ENCODE peak calls at places on chromosomes 6 and 20, in four cellular contexts. One of them, this sample, is unnamed.

GRCh38 chr6:131937703-131938631 is 13.2 kb downstream of the CCN2 start:
- DNase-seq in fibroblast of the aortic adventitia: peak
- DNase-seq in HFFc6: peak
- DNase-seq in T1000: peak
- DNase-seq in this sample: no peak

GRCh38 chr20:4813076-4813838 is 91.5 kb downstream of the PRND start:
- DNase-seq in fibroblast of the aortic adventitia: no peak
- DNase-seq in HFFc6: no peak
- DNase-seq in T1000: no peak
- DNase-seq in this sample: no peak

GRCh38 chr6:134315189-134315588 is 2.7 kb downstream of the SGK1 start:
- DNase-seq in fibroblast of the aortic adventitia: no peak
- DNase-seq in HFFc6: no peak
- DNase-seq in T1000: no peak
- DNase-seq in this sample: no peak

GRCh38 chr6:105713474-105714118 is 310.7 kb upstream of the PREP start:
- DNase-seq in fibroblast of the aortic adventitia: peak
- DNase-seq in HFFc6: peak
- DNase-seq in T1000: no peak
- DNase-seq in this sample: no peak

GRCh38 chr6:136511397-136511796 is 38.8 kb downstream of the MAP7 start:
- DNase-seq in fibroblast of the aortic adventitia: no peak
- DNase-seq in HFFc6: no peak
- DNase-seq in T1000: no peak
- DNase-seq in this sample: no peak

GRCh38 chr6:100342830-100343229 is 121.9 kb downstream of the SIM1 start:
- DNase-seq in fibroblast of the aortic adventitia: peak
- DNase-seq in HFFc6: peak
- DNase-seq in T1000: no peak
- DNase-seq in this sample: peak

GRCh38 chr6:150857062-150857905 is 8.2 kb upstream of the MTHFD1L start:
- DNase-seq in fibroblast of the aortic adventitia: peak
- DNase-seq in HFFc6: peak
- DNase-seq in T1000: peak
- DNase-seq in this sample: peak

GRCh38 chr6:66226099-66226498 is 519.1 kb upstream of the EYS start:
- DNase-seq in fibroblast of the aortic adventitia: no peak
- DNase-seq in HFFc6: no peak
- DNase-seq in T1000: no peak
- DNase-seq in this sample: no peak

GRCh38 chr6:72825265-72825918 is 203.5 kb downstream of the KCNQ5 start:
- DNase-seq in fibroblast of the aortic adventitia: peak
- DNase-seq in HFFc6: peak
- DNase-seq in T1000: peak
- DNase-seq in this sample: peak

GRCh38 chr6:3939964-3940363 is 90.8 kb downstream of the FAM50B start:
- DNase-seq in fibroblast of the aortic adventitia: peak
- DNase-seq in HFFc6: no peak
- DNase-seq in T1000: no peak
- DNase-seq in this sample: no peak

GRCh38 chr20:54668271-54669053 is 193.1 kb downstream of the DOK5 start:
- DNase-seq in fibroblast of the aortic adventitia: peak
- DNase-seq in HFFc6: no peak
- DNase-seq in T1000: no peak
- DNase-seq in this sample: no peak

GRCh38 chr6:157246048-157246630 is 77.2 kb downstream of the TMEM242 start:
- DNase-seq in fibroblast of the aortic adventitia: peak
- DNase-seq in HFFc6: no peak
- DNase-seq in T1000: no peak
- DNase-seq in this sample: no peak

GRCh38 chr6:63527658-63528514 is 44.4 kb upstream of the LOC128125822 start:
- DNase-seq in fibroblast of the aortic adventitia: peak
- DNase-seq in HFFc6: peak
- DNase-seq in T1000: peak
- DNase-seq in this sample: peak

GRCh38 chr6:41578714-41579610 is 32.8 kb downstream of the FOXP4 start:
- DNase-seq in fibroblast of the aortic adventitia: no peak
- DNase-seq in HFFc6: no peak
- DNase-seq in T1000: no peak
- DNase-seq in this sample: peak

GRCh38 chr6:53679446-53679933 is 13.9 kb upstream of the KLHL31 start:
- DNase-seq in fibroblast of the aortic adventitia: peak
- DNase-seq in HFFc6: peak
- DNase-seq in T1000: no peak
- DNase-seq in this sample: peak

This sample was measured in A172.